ENCODE peak calls at places on chromosomes 13 and 19, in five cellular contexts. H, R, Y, F and I are unnamed samples.

GRCh38 chr19:23318143-23318542 is 67.9 kb upstream of the ZNF724 start:
- DNase-seq in H (no peak), R (no peak), Y (no peak), F (no peak), I (no peak)

GRCh38 chr19:46303702-46304397 is 7.0 kb downstream of the HIF3A start:
- DNase-seq in H (no peak), R (peak), Y (peak), F (no peak), I (peak)

GRCh38 chr19:46913198-46913851 is 52.5 kb downstream of the ARHGAP35 start:
- DNase-seq in H (no peak), R (no peak), Y (no peak), F (no peak), I (no peak)

GRCh38 chr19:29299416-29300380 is 86.7 kb upstream of the UQCRFS1 start:
- DNase-seq in H (no peak), R (no peak), Y (no peak), F (no peak), I (no peak)

GRCh38 chr19:58546131-58546530 is 2.3 kb downstream of the TRIM28 start:
- DNase-seq in H (no peak), R (no peak), Y (no peak), F (no peak), I (no peak)

GRCh38 chr13:98103531-98103930 is 39.4 kb upstream of the FARP1 start:
- DNase-seq in H (peak), R (no peak), Y (no peak), F (no peak), I (no peak)

GRCh38 chr19:46350029-46350757 is 3.3 kb downstream of the PPP5C start:
- DNase-seq in H (no peak), R (no peak), Y (no peak), F (no peak), I (no peak)

GRCh38 chr19:53906211-53907192 is 2.6 kb upstream of the CACNG7 start:
- DNase-seq in H (no peak), R (peak), Y (no peak), F (peak), I (peak)

GRCh38 chr19:30011051-30011578 is 69.1 kb downstream of the URI1 start:
- DNase-seq in H (no peak), R (peak), Y (no peak), F (no peak), I (no peak)

GRCh38 chr19:1295169-1296012 is 9.7 kb downstream of the EFNA2 start:
- DNase-seq in H (no peak), R (peak), Y (no peak), F (no peak), I (no peak)

GRCh38 chr13:87684850-87685735 is 13.9 kb downstream of the SLITRK5 start:
- DNase-seq in H (peak), R (no peak), Y (no peak), F (no peak), I (no peak)

GRCh38 chr19:47035495-47036232 is 12.8 kb downstream of the TMEM160 start:
- DNase-seq in H (peak), R (peak), Y (peak), F (peak), I (peak)

GRCh38 chr19:58556633-58557252 is 1.7 kb downstream of the UBE2M start:
- DNase-seq in H (no peak), R (no peak), Y (no peak), F (no peak), I (no peak)

GRCh38 chr13:66618702-66619101 is 611.4 kb downstream of the PCDH9 start:
- DNase-seq in H (peak), R (peak), Y (no peak), F (peak), I (peak)

GRCh38 chr13:36431204-36432105 is 840 bp upstream of the CCNA1 start:
- DNase-seq in H (no peak), R (peak), Y (no peak), F (no peak), I (no peak)

GRCh38 chr19:925912-926594 is at the start of gene ARID3A:
- DNase-seq in H (peak), R (peak), Y (no peak), F (no peak), I (peak)

GRCh38 chr13:44920013-44920412 is 69.3 kb downstream of the NUFIP1 start:
- DNase-seq in H (no peak), R (no peak), Y (no peak), F (no peak), I (no peak)

GRCh38 chr13:44919103-44919804 is 70.0 kb downstream of the NUFIP1 start:
- DNase-seq in H (no peak), R (no peak), Y (no peak), F (no peak), I (no peak)

GRCh38 chr13:44915962-44916361 is 73.3 kb downstream of the NUFIP1 start:
- DNase-seq in H (no peak), R (no peak), Y (no peak), F (no peak), I (no peak)

GRCh38 chr13:44918323-44919102 is 70.8 kb downstream of the NUFIP1 start:
- DNase-seq in H (peak), R (peak), Y (peak), F (peak), I (peak)

DNA sequence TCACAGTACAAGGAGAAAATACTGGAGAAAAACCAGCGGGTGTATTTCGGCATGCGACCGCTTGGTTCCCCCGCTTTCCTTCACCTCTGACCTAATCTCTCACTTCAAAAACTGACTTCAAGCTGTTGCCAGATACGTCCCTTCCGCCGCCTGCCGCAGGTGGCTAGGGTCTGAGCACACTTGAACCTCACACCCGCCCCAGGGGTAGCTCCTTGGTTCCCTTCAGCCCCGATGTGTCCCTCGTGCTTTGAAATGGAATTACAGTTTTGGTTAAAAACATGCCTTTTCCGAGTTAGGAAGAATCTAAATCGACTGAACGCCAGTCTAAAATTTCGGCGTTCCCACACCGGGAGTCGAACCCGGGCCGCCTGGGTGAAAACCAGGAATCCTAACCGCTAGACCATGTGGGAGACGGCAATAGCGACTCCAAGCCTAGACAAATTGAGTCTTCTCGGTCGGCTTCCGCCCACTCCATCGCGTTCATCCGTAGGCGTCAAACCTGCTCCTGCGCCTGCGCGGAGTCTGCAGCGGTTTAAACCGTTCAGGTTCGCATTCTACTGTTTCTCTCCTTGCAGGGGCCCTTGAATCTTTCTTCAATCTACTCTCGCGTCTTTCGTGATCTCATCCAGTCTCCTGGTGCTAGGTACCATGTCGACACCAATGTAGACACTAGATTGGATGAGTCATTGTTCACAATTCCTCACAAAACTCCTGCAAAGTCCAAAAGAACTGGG is 71.5 kb downstream of the NUFIP1 start:
- DNase-seq in H (peak), R (peak), Y (peak), F (peak), I (peak)
- H3K4me3 ChIP-seq in H (peak), R (peak), Y (peak), F (peak), I (peak)

DNA sequence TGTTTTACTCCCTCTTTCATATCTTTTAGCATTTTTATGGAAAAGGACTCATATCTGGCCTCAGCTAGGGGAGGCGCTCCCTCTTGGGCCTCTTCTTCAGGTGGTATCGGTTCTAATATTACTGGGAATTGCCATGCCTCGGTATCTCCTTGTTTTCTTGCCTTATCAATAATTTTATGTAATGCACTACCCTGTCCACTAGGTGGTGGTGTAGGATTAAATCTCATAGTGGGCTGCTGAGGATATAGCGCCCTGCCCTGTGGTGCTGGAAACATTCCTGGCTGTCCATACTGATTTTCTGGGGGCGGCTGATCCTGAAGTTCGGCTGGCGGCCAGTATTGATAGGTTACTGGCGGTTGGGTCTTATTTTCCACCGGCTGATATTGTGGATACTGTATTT is 35.8 kb downstream of the ZNF420 start:
- DNase-seq in H (no peak), R (no peak), Y (no peak), F (no peak), I (no peak)
- TF ChIP-seq CTCF in H (no peak), R (peak), Y (peak), F (no peak), I (no peak)

DNA sequence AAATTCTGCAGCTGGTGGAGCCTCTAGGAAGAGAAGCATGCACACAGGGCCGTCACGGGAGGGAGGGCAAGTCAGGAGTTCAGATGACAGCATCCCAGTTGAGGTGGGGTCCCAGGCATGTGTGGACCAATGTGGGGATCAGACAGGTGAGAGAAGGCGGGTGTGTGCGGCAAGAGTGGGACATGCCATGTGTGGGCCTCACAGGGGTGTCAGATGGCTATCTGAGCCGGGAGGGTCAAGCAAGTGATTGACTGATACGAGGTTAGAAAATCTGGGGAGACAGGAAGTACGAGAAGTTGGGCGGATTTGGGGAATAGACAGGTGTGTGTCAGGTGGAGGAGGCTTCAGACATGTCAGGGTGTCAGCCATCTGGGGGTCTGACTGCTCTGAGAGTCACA is 8.9 kb downstream of the RASGRP4 start:
- DNase-seq in H (no peak), R (no peak), Y (no peak), F (no peak), I (no peak)
- H3K4me3 ChIP-seq in H (no peak), R (no peak), Y (no peak), F (no peak), I (no peak)

GRCh38 chr13:29993196-29993595 is 142.8 kb upstream of the UBL3 start:
- DNase-seq in H (no peak), R (no peak), Y (no peak), F (no peak), I (no peak)
- TF ChIP-seq CTCF in H (no peak), R (peak), Y (peak), F (no peak), I (no peak)

GRCh38 chr19:33347300-33347699 is 26.2 kb upstream of the CEBPG start:
- DNase-seq in H (no peak), R (no peak), Y (no peak), F (no peak), I (no peak)

GRCh38 chr19:33346665-33347064 is 26.8 kb upstream of the CEBPG start:
- DNase-seq in H (no peak), R (no peak), Y (no peak), F (no peak), I (no peak)

GRCh38 chr19:33348301-33349010 is 25.1 kb upstream of the CEBPG start:
- DNase-seq in H (peak), R (no peak), Y (no peak), F (peak), I (peak)

GRCh38 chr19:33349319-33350289 is 23.9 kb upstream of the CEBPG start:
- DNase-seq in H (no peak), R (no peak), Y (no peak), F (no peak), I (no peak)

GRCh38 chr19:33350538-33351309 is 22.8 kb upstream of the CEBPG start:
- DNase-seq in H (peak), R (no peak), Y (peak), F (peak), I (peak)
- H3K4me3 ChIP-seq in H (no peak), R (no peak), Y (no peak), F (no peak), I (no peak)

DNA sequence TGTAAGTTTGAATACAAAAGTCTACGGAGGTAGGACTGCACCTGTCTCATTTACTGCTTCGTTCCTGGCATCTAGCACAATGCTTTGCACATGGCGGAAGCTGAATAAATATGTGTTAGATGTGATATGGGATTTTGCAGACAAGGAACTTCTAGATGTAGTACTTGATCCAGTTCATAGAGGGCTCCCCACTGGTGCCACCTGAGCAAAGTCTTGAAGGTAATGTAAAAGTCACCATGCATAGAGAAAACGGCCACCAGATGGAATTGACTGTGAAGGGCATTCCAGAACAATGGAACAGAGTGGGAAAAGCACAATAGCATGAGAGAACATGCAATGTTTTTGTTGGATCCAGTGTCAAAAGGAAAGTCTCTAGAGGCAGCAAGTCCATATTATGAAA is 209.3 kb downstream of the HS6ST3 start:
- DNase-seq in H (no peak), R (no peak), Y (no peak), F (no peak), I (no peak)
- TF ChIP-seq CTCF in H (no peak), R (no peak), Y (no peak), F (no peak), I (no peak)

GRCh38 chr19:7238091-7238490 is 56.1 kb downstream of the INSR start:
- DNase-seq in H (no peak), R (no peak), Y (no peak), F (peak), I (peak)

GRCh38 chr19:7246601-7247000 is 47.6 kb downstream of the INSR start:
- DNase-seq in H (no peak), R (no peak), Y (no peak), F (no peak), I (no peak)

GRCh38 chr19:7247160-7247559 is 47.1 kb downstream of the INSR start:
- DNase-seq in H (no peak), R (no peak), Y (no peak), F (no peak), I (no peak)

DNA sequence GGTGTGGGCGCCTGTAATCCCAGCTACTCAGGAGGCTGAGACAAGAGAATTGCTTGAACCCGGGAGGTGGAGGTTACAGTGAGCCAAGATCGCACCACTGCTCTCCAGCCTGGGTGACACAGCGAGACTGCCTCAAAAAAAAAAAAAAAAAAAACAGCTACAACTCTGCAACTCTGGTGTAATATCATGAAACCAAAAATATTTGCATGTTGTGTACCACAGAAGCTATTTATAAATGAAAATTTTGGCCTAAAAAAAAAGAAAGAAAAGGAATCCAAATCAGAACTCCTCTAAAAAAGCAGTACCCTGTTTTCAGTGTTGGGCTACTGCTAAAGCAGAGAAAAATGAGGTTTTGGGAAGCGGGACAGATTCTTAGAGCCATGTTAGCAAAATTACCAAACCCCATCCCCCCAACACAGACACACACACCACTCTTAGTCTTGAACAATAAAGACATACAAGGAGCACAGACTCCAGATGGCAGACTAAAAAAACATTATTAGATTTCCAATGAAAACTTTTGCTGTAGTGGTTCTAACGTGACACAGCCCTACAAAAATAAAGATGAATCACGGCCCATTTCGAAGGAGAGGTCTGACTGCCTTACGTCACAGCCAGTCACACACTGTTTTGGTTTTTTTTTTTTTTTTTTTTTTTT is 51.5 kb downstream of the INSR start:
- DNase-seq in H (peak), R (no peak), Y (peak), F (peak), I (peak)
- H3K4me3 ChIP-seq in H (no peak), R (no peak), Y (no peak), F (no peak), I (no peak)

GRCh38 chr13:40566811-40567210 is 99.6 kb downstream of the FOXO1 start:
- DNase-seq in H (no peak), R (no peak), Y (no peak), F (no peak), I (no peak)

GRCh38 chr13:40562975-40563349 is 103.5 kb downstream of the FOXO1 start:
- DNase-seq in H (peak), R (no peak), Y (no peak), F (no peak), I (no peak)

GRCh38 chr13:40563350-40564125 is 102.9 kb downstream of the FOXO1 start:
- DNase-seq in H (no peak), R (peak), Y (no peak), F (no peak), I (peak)

GRCh38 chr13:40565282-40566148 is 100.9 kb downstream of the FOXO1 start:
- DNase-seq in H (no peak), R (no peak), Y (no peak), F (no peak), I (no peak)

GRCh38 chr13:40564342-40564997 is 102.0 kb downstream of the FOXO1 start:
- DNase-seq in H (no peak), R (no peak), Y (no peak), F (no peak), I (peak)
- TF ChIP-seq CTCF in H (no peak), R (no peak), Y (peak), F (peak), I (peak)

GRCh38 chr19:7874857-7875393 is 735 bp upstream of the PRR36 start:
- DNase-seq in H (no peak), R (no peak), Y (no peak), F (no peak), I (no peak)
- H3K4me3 ChIP-seq in H (no peak), R (peak), Y (no peak), F (no peak), I (no peak)